ENCODE peak calls at places on chromosomes 12 and 14, in seven cellular contexts. S, B, T, W, Q, D and O are unnamed samples.
A peak's percentile ranks its signal among the peaks of the same experiment; 100 is the strongest.

GRCh38 chr12:92080390-92081285 is 65.0 kb downstream of the BTG1 start:
- DNase-seq in S (no peak), B (no peak), T (peak; percentile 43), W (no peak), Q (peak; percentile 92), D (no peak), O (no peak)

GRCh38 chr12:103640410-103640809 is 53.3 kb downstream of the STAB2 start:
- DNase-seq in S (no peak), B (no peak), T (no peak), W (no peak), Q (no peak), D (no peak), O (no peak)

GRCh38 chr12:89247541-89247942 is 104.8 kb downstream of the DUSP6 start:
- DNase-seq in S (peak; percentile 95), B (no peak), T (no peak), W (peak; percentile 80), Q (no peak), D (no peak), O (peak; percentile 35)

GRCh38 chr12:100951756-100952155 is 157.2 kb downstream of the ANO4 start:
- DNase-seq in S (no peak), B (no peak), T (no peak), W (no peak), Q (no peak), D (no peak), O (peak; percentile 47)

GRCh38 chr12:131190965-131191364 is 237.3 kb downstream of the ADGRD1 start:
- DNase-seq in S (no peak), B (no peak), T (no peak), W (no peak), Q (no peak), D (no peak), O (no peak)

GRCh38 chr12:113772505-113773030 is 193.6 kb downstream of the RBM19 start:
- DNase-seq in S (no peak), B (no peak), T (no peak), W (no peak), Q (no peak), D (no peak), O (no peak)

GRCh38 chr14:39268393-39268792 is 34.7 kb downstream of the MIA2 start:
- DNase-seq in S (peak; percentile 24), B (no peak), T (no peak), W (peak; percentile 19), Q (peak; percentile 24), D (no peak), O (peak; percentile 16)

GRCh38 chr12:110754101-110754793 is 11.6 kb upstream of the PPP1CC start:
- DNase-seq in S (no peak), B (no peak), T (no peak), W (no peak), Q (no peak), D (no peak), O (no peak)

GRCh38 chr12:6376079-6376941 is 947 bp upstream of the SCNN1A start:
- DNase-seq in S (peak; percentile 71), B (no peak), T (peak; percentile 61), W (no peak), Q (peak; percentile 90), D (no peak), O (no peak)

GRCh38 chr14:56487761-56488160 is 91.8 kb upstream of the TMEM260 start:
- DNase-seq in S (no peak), B (no peak), T (peak; percentile 78), W (no peak), Q (peak; percentile 80), D (no peak), O (no peak)

GRCh38 chr12:53210843-53211242 is 3.8 kb upstream of the ITGB7 start:
- DNase-seq in S (no peak), B (no peak), T (no peak), W (no peak), Q (no peak), D (no peak), O (no peak)

GRCh38 chr12:9077576-9078031 is 38.1 kb downstream of the A2M start:
- DNase-seq in S (no peak), B (no peak), T (no peak), W (no peak), Q (peak; percentile 13), D (no peak), O (no peak)

GRCh38 chr14:98665019-98665418 is 607.0 kb downstream of the BCL11B start:
- DNase-seq in S (no peak), B (no peak), T (no peak), W (no peak), Q (no peak), D (no peak), O (no peak)

GRCh38 chr14:102764220-102764671 is 13.0 kb upstream of the TRAF3 start:
- DNase-seq in S (no peak), B (no peak), T (no peak), W (no peak), Q (no peak), D (no peak), O (no peak)

GRCh38 chr12:49956663-49957569 is 4.8 kb upstream of the AQP5 start:
- DNase-seq in S (no peak), B (no peak), T (no peak), W (no peak), Q (no peak), D (no peak), O (no peak)

GRCh38 chr14:22320353-22320733 is 268.7 kb downstream of the DAD1 start:
- DNase-seq in S (no peak), B (no peak), T (no peak), W (no peak), Q (no peak), D (no peak), O (peak; percentile 20)

GRCh38 chr14:55102141-55102547 is 26.9 kb upstream of the LGALS3 start:
- DNase-seq in S (peak; percentile 74), B (peak; percentile 58), T (peak; percentile 99), W (peak; percentile 97), Q (peak; percentile 81), D (peak; percentile 54), O (peak; percentile 38)

GRCh38 chr12:106769078-106769477 is 5.4 kb upstream of the RIC8B start:
- DNase-seq in S (peak; percentile 14), B (no peak), T (peak; percentile 27), W (no peak), Q (no peak), D (no peak), O (no peak)

GRCh38 chr14:53430870-53431269 is 277.7 kb upstream of the DDHD1 start:
- DNase-seq in S (no peak), B (no peak), T (no peak), W (no peak), Q (no peak), D (no peak), O (no peak)

GRCh38 chr12:118391424-118391823 is 15.1 kb downstream of the SUDS3 start:
- DNase-seq in S (no peak), B (no peak), T (no peak), W (no peak), Q (no peak), D (no peak), O (no peak)

GRCh38 chr12:45655186-45655585 is 74.3 kb upstream of the ARID2 start:
- DNase-seq in S (peak; percentile 38), B (peak; percentile 34), T (no peak), W (peak; percentile 45), Q (peak; percentile 63), D (no peak), O (peak; percentile 4)

GRCh38 chr14:84969501-84969900 is 560.4 kb upstream of the FLRT2 start:
- DNase-seq in S (no peak), B (no peak), T (no peak), W (no peak), Q (peak; percentile 16), D (no peak), O (no peak)

GRCh38 chr14:68736519-68736918 is 56.3 kb downstream of the ZFP36L1 start:
- DNase-seq in S (no peak), B (no peak), T (no peak), W (no peak), Q (no peak), D (no peak), O (no peak)

GRCh38 chr12:57268264-57268663 is 17.3 kb upstream of the STAC3 start:
- DNase-seq in S (no peak), B (peak; percentile 69), T (peak; percentile 17), W (no peak), Q (peak; percentile 40), D (no peak), O (no peak)

GRCh38 chr12:32136404-32136803 is 29.8 kb downstream of the BICD1 start:
- DNase-seq in S (no peak), B (no peak), T (no peak), W (no peak), Q (no peak), D (no peak), O (no peak)

GRCh38 chr12:43285248-43285647 is 266.8 kb downstream of the ADAMTS20 start:
- DNase-seq in S (no peak), B (no peak), T (peak; percentile 79), W (no peak), Q (peak; percentile 95), D (no peak), O (no peak)

GRCh38 chr14:105493921-105494605 is 3.0 kb downstream of the TEDC1 start:
- DNase-seq in S (no peak), B (no peak), T (no peak), W (no peak), Q (no peak), D (no peak), O (no peak)

GRCh38 chr14:75522224-75522764 is at the start of gene BATF:
- DNase-seq in S (no peak), B (peak; percentile 80), T (no peak), W (no peak), Q (no peak), D (no peak), O (no peak)

GRCh38 chr12:39905152-39905551 is 200.7 kb downstream of the SLC2A13 start:
- DNase-seq in S (no peak), B (no peak), T (peak; percentile 77), W (peak; percentile 1), Q (peak; percentile 61), D (peak; percentile 14), O (no peak)